ENCODE peak calls at places on chromosomes 16 and 17, in nine cellular contexts. N, P, U, M, S, Y, L, B and W are unnamed samples.
A peak's percentile ranks its signal among the peaks of the same experiment; 100 is the strongest.

GRCh38 chr16:69501956-69502457 is 63.8 kb upstream of the NFAT5 start:
- DNase-seq in N (no peak), P (no peak), U (no peak), M (no peak), S (no peak), Y (no peak), L (no peak), B (no peak), W (no peak)

GRCh38 chr16:21599994-21600773 is 807 bp downstream of the METTL9 start:
- DNase-seq in N (no peak), P (peak; percentile 75), U (peak; percentile 54), M (peak; percentile 32), S (no peak), Y (no peak), L (no peak), B (peak; percentile 11), W (no peak)

GRCh38 chr16:77299395-77299794 is 100.2 kb downstream of the SYCE1L start:
- DNase-seq in N (no peak), P (no peak), U (no peak), M (no peak), S (no peak), Y (no peak), L (no peak), B (no peak), W (no peak)

GRCh38 chr16:4419402-4419801 is 3.0 kb upstream of the CORO7 start:
- DNase-seq in N (no peak), P (no peak), U (no peak), M (no peak), S (no peak), Y (no peak), L (no peak), B (no peak), W (no peak)

GRCh38 chr16:4613636-4614570 is 785 bp downstream of the UBALD1 start:
- DNase-seq in N (peak; percentile 71), P (peak; percentile 95), U (no peak), M (peak; percentile 45), S (no peak), Y (no peak), L (no peak), B (no peak), W (no peak)

GRCh38 chr16:424033-424622 is 1.3 kb upstream of the RAB11FIP3 start:
- DNase-seq in N (peak; percentile 93), P (peak; percentile 99), U (no peak), M (no peak), S (peak; percentile 97), Y (peak; percentile 85), L (no peak), B (peak; percentile 91), W (peak; percentile 31)

GRCh38 chr17:19306160-19307111 is 56.1 kb downstream of the B9D1 start:
- DNase-seq in N (no peak), P (no peak), U (no peak), M (peak; percentile 79), S (no peak), Y (no peak), L (no peak), B (no peak), W (no peak)

GRCh38 chr17:58387834-58388233 is 29.5 kb downstream of the RNF43 start:
- DNase-seq in N (no peak), P (no peak), U (no peak), M (no peak), S (no peak), Y (no peak), L (peak; percentile 50), B (no peak), W (peak; percentile 85)

GRCh38 chr17:79932446-79932845 is 93.2 kb upstream of the CBX4 start:
- DNase-seq in N (no peak), P (peak; percentile 79), U (no peak), M (no peak), S (no peak), Y (no peak), L (no peak), B (no peak), W (no peak)

GRCh38 chr17:62950067-62950466 is 16.0 kb upstream of the TANC2 start:
- DNase-seq in N (no peak), P (peak; percentile 81), U (no peak), M (no peak), S (peak; percentile 44), Y (peak; percentile 87), L (no peak), B (no peak), W (peak; percentile 75)

GRCh38 chr16:9092963-9093477 is 1.6 kb downstream of the HAPSTR1 start:
- DNase-seq in N (peak; percentile 67), P (no peak), U (peak; percentile 41), M (peak; percentile 42), S (no peak), Y (peak; percentile 23), L (peak; percentile 63), B (peak; percentile 14), W (no peak)

GRCh38 chr16:88454315-88455057 is 1.4 kb downstream of the ZFPM1 start:
- DNase-seq in N (no peak), P (peak; percentile 93), U (no peak), M (peak; percentile 48), S (no peak), Y (no peak), L (peak; percentile 69), B (no peak), W (no peak)

GRCh38 chr16:67155305-67156145 is 4.2 kb downstream of the TRADD start:
- DNase-seq in N (peak; percentile 83), P (peak; percentile 100), U (peak; percentile 84), M (peak; percentile 76), S (peak; percentile 38), Y (peak; percentile 66), L (peak; percentile 88), B (peak; percentile 66), W (no peak)

GRCh38 chr16:48384305-48384981 is 770 bp downstream of the SIAH1 start:
- DNase-seq in N (peak; percentile 78), P (peak; percentile 96), U (peak; percentile 61), M (peak; percentile 41), S (no peak), Y (peak; percentile 61), L (peak; percentile 72), B (no peak), W (no peak)

GRCh38 chr17:81064746-81065475 is 30.0 kb downstream of the BAIAP2 start:
- DNase-seq in N (no peak), P (peak; percentile 99), U (no peak), M (no peak), S (no peak), Y (peak; percentile 40), L (no peak), B (no peak), W (no peak)

GRCh38 chr16:56945847-56946527 is 14.0 kb downstream of the HERPUD1 start:
- DNase-seq in N (peak; percentile 49), P (no peak), U (no peak), M (no peak), S (no peak), Y (no peak), L (no peak), B (no peak), W (no peak)

GRCh38 chr16:23700509-23700908 is 12.5 kb downstream of the ERN2 start:
- DNase-seq in N (no peak), P (no peak), U (peak; percentile 61), M (no peak), S (no peak), Y (no peak), L (no peak), B (no peak), W (no peak)

GRCh38 chr17:33218657-33219298 is 74.3 kb downstream of the ASIC2 start:
- DNase-seq in N (no peak), P (no peak), U (no peak), M (no peak), S (peak; percentile 16), Y (no peak), L (no peak), B (no peak), W (no peak)

GRCh38 chr17:38892620-38893019 is 22.8 kb downstream of the LASP1 start:
- DNase-seq in N (no peak), P (peak; percentile 32), U (no peak), M (no peak), S (no peak), Y (no peak), L (no peak), B (no peak), W (no peak)

GRCh38 chr17:38894276-38894675 is 24.4 kb downstream of the LASP1 start:
- DNase-seq in N (no peak), P (peak; percentile 47), U (peak; percentile 72), M (no peak), S (no peak), Y (no peak), L (no peak), B (no peak), W (no peak)

GRCh38 chr17:38893113-38893512 is 23.3 kb downstream of the LASP1 start:
- DNase-seq in N (no peak), P (peak; percentile 72), U (peak; percentile 46), M (no peak), S (no peak), Y (no peak), L (no peak), B (no peak), W (no peak)

GRCh38 chr17:38892083-38892482 is 22.2 kb downstream of the LASP1 start:
- DNase-seq in N (no peak), P (peak; percentile 78), U (no peak), M (no peak), S (no peak), Y (no peak), L (no peak), B (no peak), W (no peak)

GRCh38 chr17:38893612-38894011 is 23.8 kb downstream of the LASP1 start:
- DNase-seq in N (no peak), P (peak; percentile 95), U (peak; percentile 43), M (no peak), S (no peak), Y (no peak), L (no peak), B (no peak), W (no peak)
- H3K4me3 ChIP-seq in N (no peak overlapping the region), P (no peak overlapping the region), U (no peak overlapping the region), M (no peak overlapping the region), S (no peak overlapping the region), Y (no peak overlapping the region), L (no peak overlapping the region), B (no peak overlapping the region), W (no peak overlapping the region)

GRCh38 chr17:28720247-28720996 is 637 bp downstream of the RPL23A start:
- DNase-seq in N (no peak), P (peak; percentile 30), U (peak; percentile 66), M (peak; percentile 60), S (no peak), Y (no peak), L (no peak), B (no peak), W (no peak)
- TF ChIP-seq CTCF in N (no peak), P (no peak), U (peak; percentile 49), M (peak; percentile 31), S (peak; percentile 10), Y (no peak), L (peak; percentile 23), B (peak; percentile 13), W (no peak)

GRCh38 chr17:50177983-50178834 is 12.4 kb downstream of the SGCA start:
- DNase-seq in N (peak; percentile 97), P (peak; percentile 96), U (peak; percentile 71), M (no peak), S (peak; percentile 84), Y (peak; percentile 89), L (peak; percentile 80), B (peak; percentile 84), W (no peak)
- H3K4me3 ChIP-seq in N (no peak overlapping the region), P (peak overlapping the region; percentile 16), U (no peak overlapping the region), M (no peak overlapping the region), S (no peak overlapping the region), Y (peak overlapping the region; percentile 31), L (peak overlapping the region; percentile 9), B (no peak overlapping the region), W (no peak overlapping the region)

DNA sequence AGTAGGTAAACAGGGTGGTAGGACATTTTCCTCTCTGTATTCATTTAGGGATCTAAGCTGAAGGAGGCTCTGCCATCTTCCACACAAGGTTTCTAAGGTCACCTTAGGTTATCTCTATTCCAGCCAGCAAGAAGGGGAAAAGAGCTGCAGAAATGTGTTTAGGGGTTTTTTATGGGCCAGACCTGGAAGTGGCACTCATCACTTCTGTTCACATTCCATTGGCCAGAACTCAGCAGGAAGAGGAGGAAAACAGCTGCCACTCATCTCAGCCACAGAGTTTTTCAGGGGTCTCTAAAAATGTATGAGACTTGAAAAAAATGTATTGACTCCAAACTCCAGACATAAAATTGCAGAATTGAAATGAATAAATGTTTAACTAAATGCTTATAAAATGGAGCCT is 65.8 kb downstream of the FTO start:
- DNase-seq in N (no peak), P (no peak), U (no peak), M (no peak), S (no peak), Y (no peak), L (no peak), B (no peak), W (no peak)
- TF ChIP-seq CTCF in N (no peak), P (no peak), U (no peak), M (no peak), S (no peak), Y (no peak), L (no peak), B (no peak), W (no peak)